ENCODE peak calls at places on chromosomes 11 and 22, in five cellular contexts. One of them, this sample, is unnamed.
A peak's percentile ranks its signal among the peaks of the same experiment; 100 is the strongest.

GRCh38 chr22:39388261-39389011 is 11.1 kb upstream of the TAB1 start:
- DNase-seq in PC-3: peak; percentile 63
- DNase-seq in PC-9: peak; percentile 85
- DNase-seq in SK-N-SH: peak; percentile 96
- DNase-seq in HCT116: peak; percentile 56
- DNase-seq in this sample: peak; percentile 87

GRCh38 chr11:35390737-35391682 is 28.3 kb downstream of the SLC1A2 start:
- DNase-seq in PC-3: peak; percentile 92
- DNase-seq in PC-9: peak; percentile 43
- DNase-seq in SK-N-SH: no peak
- DNase-seq in HCT116: no peak
- DNase-seq in this sample: peak; percentile 89

GRCh38 chr11:28231475-28231874 is 123.3 kb downstream of the METTL15 start:
- DNase-seq in PC-3: no peak
- DNase-seq in PC-9: no peak
- DNase-seq in SK-N-SH: no peak
- DNase-seq in HCT116: no peak
- DNase-seq in this sample: no peak

GRCh38 chr11:45805305-45806071 is 539 bp downstream of the SLC35C1 start:
- DNase-seq in PC-3: peak; percentile 27
- DNase-seq in PC-9: peak; percentile 47
- DNase-seq in SK-N-SH: no peak
- DNase-seq in HCT116: no peak
- DNase-seq in this sample: peak; percentile 92

GRCh38 chr22:31046591-31047226 is 34.4 kb upstream of the SMTN start:
- DNase-seq in PC-3: no peak
- DNase-seq in PC-9: no peak
- DNase-seq in SK-N-SH: peak; percentile 31
- DNase-seq in HCT116: no peak
- DNase-seq in this sample: no peak

GRCh38 chr22:17159504-17159951 is 451 bp upstream of the HDHD5 start:
- DNase-seq in PC-3: peak; percentile 61
- DNase-seq in PC-9: peak; percentile 28
- DNase-seq in SK-N-SH: no peak
- DNase-seq in HCT116: peak; percentile 54
- DNase-seq in this sample: peak; percentile 75

GRCh38 chr11:131682373-131683015 is 312.1 kb downstream of the NTM start:
- DNase-seq in PC-3: no peak
- DNase-seq in PC-9: no peak
- DNase-seq in SK-N-SH: no peak
- DNase-seq in HCT116: no peak
- DNase-seq in this sample: no peak

GRCh38 chr22:24588370-24588755 is 4.5 kb downstream of the LRRC75B start:
- DNase-seq in PC-3: peak; percentile 22
- DNase-seq in PC-9: peak; percentile 43
- DNase-seq in SK-N-SH: peak; percentile 68
- DNase-seq in HCT116: no peak
- DNase-seq in this sample: no peak

GRCh38 chr11:134920851-134921608 is 509.0 kb upstream of the B3GAT1 start:
- DNase-seq in PC-3: no peak
- DNase-seq in PC-9: no peak
- DNase-seq in SK-N-SH: no peak
- DNase-seq in HCT116: no peak
- DNase-seq in this sample: no peak

GRCh38 chr11:134925432-134925831 is 513.4 kb upstream of the B3GAT1 start:
- DNase-seq in PC-3: no peak
- DNase-seq in PC-9: no peak
- DNase-seq in SK-N-SH: no peak
- DNase-seq in HCT116: no peak
- DNase-seq in this sample: no peak

GRCh38 chr11:134916829-134917228 is 504.8 kb upstream of the B3GAT1 start:
- DNase-seq in PC-3: no peak
- DNase-seq in PC-9: no peak
- DNase-seq in SK-N-SH: no peak
- DNase-seq in HCT116: no peak
- DNase-seq in this sample: no peak

GRCh38 chr11:134923441-134923840 is 511.4 kb upstream of the B3GAT1 start:
- DNase-seq in PC-3: no peak
- DNase-seq in PC-9: no peak
- DNase-seq in SK-N-SH: no peak
- DNase-seq in HCT116: no peak
- DNase-seq in this sample: no peak

GRCh38 chr11:134921938-134922337 is 509.9 kb upstream of the B3GAT1 start:
- DNase-seq in PC-3: no peak
- DNase-seq in PC-9: no peak
- DNase-seq in SK-N-SH: no peak
- DNase-seq in HCT116: no peak
- DNase-seq in this sample: no peak
- H3K9me2 ChIP-seq in PC-3: no peaks in the 10 kb centered on the region
- H3K9me2 ChIP-seq in PC-9: no peaks in the 10 kb centered on the region
- H3K9me2 ChIP-seq in SK-N-SH: no peaks in the 10 kb centered on the region
- H3K9me2 ChIP-seq in HCT116: no peaks in the 10 kb centered on the region
- H3K9me2 ChIP-seq in this sample: no peaks in the 10 kb centered on the region

GRCh38 chr11:132895340-132895739 is 637.0 kb downstream of the OPCML start:
- DNase-seq in PC-3: no peak
- DNase-seq in PC-9: no peak
- DNase-seq in SK-N-SH: no peak
- DNase-seq in HCT116: no peak
- DNase-seq in this sample: peak; percentile 18

GRCh38 chr11:132894598-132894997 is 637.7 kb downstream of the OPCML start:
- DNase-seq in PC-3: no peak
- DNase-seq in PC-9: no peak
- DNase-seq in SK-N-SH: no peak
- DNase-seq in HCT116: no peak
- DNase-seq in this sample: no peak

GRCh38 chr11:132901638-132902610 is 630.4 kb downstream of the OPCML start:
- DNase-seq in PC-3: no peak
- DNase-seq in PC-9: no peak
- DNase-seq in SK-N-SH: no peak
- DNase-seq in HCT116: no peak
- DNase-seq in this sample: peak; percentile 26

DNA sequence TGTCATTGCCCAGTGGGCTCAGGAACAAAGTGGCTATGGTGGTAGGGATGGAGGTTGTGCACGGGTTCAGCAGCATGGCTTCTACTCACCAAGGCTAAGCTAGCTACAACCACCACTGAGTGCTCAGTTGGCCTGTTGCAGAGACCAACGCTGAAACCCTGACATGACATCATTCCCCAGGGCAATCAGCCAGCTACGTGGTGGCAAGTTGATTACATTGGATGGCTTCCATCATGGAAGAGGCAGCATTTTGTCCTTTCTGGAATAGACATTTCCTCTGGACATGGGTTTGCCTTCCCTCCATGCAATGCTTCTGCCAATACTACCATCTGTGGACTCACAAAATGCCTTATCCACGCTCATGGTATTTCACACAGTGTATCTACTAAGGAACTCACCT is 634.3 kb downstream of the OPCML start:
- DNase-seq in PC-3: no peak
- DNase-seq in PC-9: no peak
- DNase-seq in SK-N-SH: no peak
- DNase-seq in HCT116: no peak
- DNase-seq in this sample: no peak
- H3K9me2 ChIP-seq in PC-3: no peaks in the 10 kb centered on the region
- H3K9me2 ChIP-seq in PC-9: no peaks in the 10 kb centered on the region
- H3K9me2 ChIP-seq in SK-N-SH: no peaks in the 10 kb centered on the region
- H3K9me2 ChIP-seq in HCT116: no peaks in the 10 kb centered on the region
- H3K9me2 ChIP-seq in this sample: no peaks in the 10 kb centered on the region

GRCh38 chr22:19987394-19988306 is 29.0 kb downstream of the ARVCF start:
- DNase-seq in PC-3: no peak
- DNase-seq in PC-9: no peak
- DNase-seq in SK-N-SH: no peak
- DNase-seq in HCT116: no peak
- DNase-seq in this sample: no peak
- H3K9me2 ChIP-seq in PC-3: no peaks in the 10 kb centered on the region
- H3K9me2 ChIP-seq in PC-9: no peaks in the 10 kb centered on the region
- H3K9me2 ChIP-seq in SK-N-SH: no peaks in the 10 kb centered on the region
- H3K9me2 ChIP-seq in HCT116: no peaks in the 10 kb centered on the region
- H3K9me2 ChIP-seq in this sample: no peaks in the 10 kb centered on the region

GRCh38 chr11:132898676-132899075 is 633.6 kb downstream of the OPCML start:
- DNase-seq in PC-3: no peak
- DNase-seq in PC-9: no peak
- DNase-seq in SK-N-SH: no peak
- DNase-seq in HCT116: no peak
- DNase-seq in this sample: no peak
- H3K9me2 ChIP-seq in PC-3: no peaks in the 10 kb centered on the region
- H3K9me2 ChIP-seq in PC-9: no peaks in the 10 kb centered on the region
- H3K9me2 ChIP-seq in SK-N-SH: no peaks in the 10 kb centered on the region
- H3K9me2 ChIP-seq in HCT116: no peaks in the 10 kb centered on the region
- H3K9me2 ChIP-seq in this sample: no peaks in the 10 kb centered on the region

GRCh38 chr22:33341611-33342010 is 283.4 kb upstream of the SYN3 start:
- DNase-seq in PC-3: no peak
- DNase-seq in PC-9: no peak
- DNase-seq in SK-N-SH: no peak
- DNase-seq in HCT116: no peak
- DNase-seq in this sample: no peak

GRCh38 chr22:33335611-33336279 is 277.6 kb upstream of the SYN3 start:
- DNase-seq in PC-3: no peak
- DNase-seq in PC-9: no peak
- DNase-seq in SK-N-SH: no peak
- DNase-seq in HCT116: no peak
- DNase-seq in this sample: no peak

GRCh38 chr22:33332538-33332937 is 274.4 kb upstream of the SYN3 start:
- DNase-seq in PC-3: no peak
- DNase-seq in PC-9: no peak
- DNase-seq in SK-N-SH: no peak
- DNase-seq in HCT116: no peak
- DNase-seq in this sample: no peak

DNA sequence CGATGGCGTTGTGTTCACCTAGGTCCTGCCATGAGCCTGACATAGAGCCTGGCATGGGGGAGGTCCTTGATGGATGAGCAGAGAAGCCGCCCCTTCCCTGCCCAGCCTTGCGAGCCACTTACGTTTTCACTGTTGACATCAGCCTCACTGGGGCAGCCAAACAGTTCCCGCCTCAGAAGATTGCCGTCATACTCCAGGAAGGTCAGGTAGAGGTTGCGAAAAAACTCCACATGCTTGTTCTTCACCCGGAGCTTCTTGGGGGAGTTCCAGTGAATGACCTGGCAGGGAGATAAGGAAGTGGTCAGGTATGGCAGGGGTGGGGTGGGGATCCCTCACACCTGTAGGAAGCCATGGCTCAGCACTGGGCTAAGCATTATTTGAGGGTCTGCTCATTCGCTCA is 279.3 kb upstream of the SYN3 start:
- DNase-seq in PC-3: no peak
- DNase-seq in PC-9: peak; percentile 26
- DNase-seq in SK-N-SH: no peak
- DNase-seq in HCT116: no peak
- DNase-seq in this sample: no peak
- H3K9me2 ChIP-seq in PC-3: no peaks in the 10 kb centered on the region
- H3K9me2 ChIP-seq in PC-9: no peaks in the 10 kb centered on the region
- H3K9me2 ChIP-seq in SK-N-SH: no peaks in the 10 kb centered on the region
- H3K9me2 ChIP-seq in HCT116: no peaks in the 10 kb centered on the region
- H3K9me2 ChIP-seq in this sample: no peaks in the 10 kb centered on the region

GRCh38 chr11:74725701-74726100 is 5.5 kb downstream of the CHRDL2 start:
- DNase-seq in PC-3: no peak
- DNase-seq in PC-9: no peak
- DNase-seq in SK-N-SH: no peak
- DNase-seq in HCT116: no peak
- DNase-seq in this sample: no peak
- H3K9me2 ChIP-seq in PC-3: no peaks in the 10 kb centered on the region
- H3K9me2 ChIP-seq in PC-9: no peaks in the 10 kb centered on the region
- H3K9me2 ChIP-seq in SK-N-SH: no peaks in the 10 kb centered on the region
- H3K9me2 ChIP-seq in HCT116: no peaks in the 10 kb centered on the region
- H3K9me2 ChIP-seq in this sample: no peaks in the 10 kb centered on the region

DNA sequence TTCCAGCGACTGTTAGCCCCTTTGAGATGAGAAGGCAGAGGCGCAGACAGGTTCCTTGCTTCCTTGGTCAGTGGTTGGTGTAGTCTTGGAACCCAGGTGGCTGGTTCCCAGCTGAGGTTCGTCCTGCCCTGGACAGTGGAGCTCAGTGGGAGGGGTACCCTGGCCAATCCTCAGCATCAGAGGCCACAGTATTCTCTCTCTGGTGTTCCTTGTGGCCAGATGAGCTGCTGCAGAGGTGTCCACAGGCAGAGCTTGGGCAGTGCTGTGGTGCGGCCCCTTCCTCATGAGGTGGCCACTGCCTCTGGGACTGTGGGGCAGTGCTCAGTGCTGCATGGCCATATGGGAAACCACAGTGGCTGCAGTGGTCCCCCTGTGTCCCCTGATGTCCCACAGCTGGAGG is 61.8 kb downstream of the CTTN start:
- DNase-seq in PC-3: no peak
- DNase-seq in PC-9: no peak
- DNase-seq in SK-N-SH: no peak
- DNase-seq in HCT116: no peak
- DNase-seq in this sample: no peak
- H3K9me2 ChIP-seq in PC-3: no peaks in the 10 kb centered on the region
- H3K9me2 ChIP-seq in PC-9: no peaks in the 10 kb centered on the region
- H3K9me2 ChIP-seq in SK-N-SH: no peaks in the 10 kb centered on the region
- H3K9me2 ChIP-seq in HCT116: no peaks in the 10 kb centered on the region
- H3K9me2 ChIP-seq in this sample: no peaks in the 10 kb centered on the region